ENCODE peak calls at places on chromosomes 12 and 14, in eight cellular contexts. H, J, A, P, X, S, O and D are unnamed samples.
A peak's percentile ranks its signal among the peaks of the same experiment; 100 is the strongest.

GRCh38 chr12:27333311-27334009 is 824 bp downstream of the BMAL2 start:
- DNase-seq in H (peak; percentile 40), J (no peak), A (no peak), P (no peak), X (no peak), S (peak; percentile 23), O (peak; percentile 40), D (peak; percentile 10)

GRCh38 chr12:131806654-131807053 is 21.5 kb upstream of the MMP17 start:
- DNase-seq in H (no peak), J (no peak), A (no peak), P (no peak), X (no peak), S (no peak), O (no peak), D (no peak)

GRCh38 chr12:90969851-90970250 is 14.9 kb upstream of the CCER1 start:
- DNase-seq in H (no peak), J (no peak), A (no peak), P (no peak), X (no peak), S (no peak), O (no peak), D (no peak)

GRCh38 chr12:94421868-94422740 is 37.6 kb downstream of the CEP83 start:
- DNase-seq in H (no peak), J (no peak), A (no peak), P (no peak), X (no peak), S (no peak), O (no peak), D (no peak)

GRCh38 chr12:106910202-106910601 is 45.5 kb upstream of the TMEM263 start:
- DNase-seq in H (no peak), J (no peak), A (no peak), P (no peak), X (no peak), S (no peak), O (no peak), D (no peak)

GRCh38 chr14:104937694-104938365 is 13.2 kb downstream of the PLD4 start:
- DNase-seq in H (no peak), J (no peak), A (no peak), P (no peak), X (no peak), S (no peak), O (no peak), D (no peak)

GRCh38 chr14:67270354-67270753 is 29.1 kb downstream of the PALS1 start:
- DNase-seq in H (no peak), J (no peak), A (no peak), P (no peak), X (no peak), S (no peak), O (no peak), D (no peak)

GRCh38 chr12:20434993-20435392 is 66.7 kb downstream of the PDE3A start:
- DNase-seq in H (no peak), J (no peak), A (no peak), P (no peak), X (no peak), S (no peak), O (no peak), D (no peak)

GRCh38 chr12:77204055-77204454 is 138.7 kb upstream of the E2F7 start:
- DNase-seq in H (no peak), J (no peak), A (no peak), P (no peak), X (no peak), S (no peak), O (no peak), D (no peak)

GRCh38 chr12:110426300-110426910 is 22.9 kb upstream of the ANAPC7 start:
- DNase-seq in H (no peak), J (no peak), A (no peak), P (no peak), X (peak; percentile 42), S (no peak), O (no peak), D (no peak)

GRCh38 chr14:31010935-31011334 is 14.5 kb upstream of the AP4S1 start:
- DNase-seq in H (no peak), J (no peak), A (no peak), P (no peak), X (no peak), S (no peak), O (no peak), D (no peak)

GRCh38 chr12:6533653-6534157 is 612 bp upstream of the GAPDH start:
- DNase-seq in H (peak; percentile 68), J (peak; percentile 72), A (peak; percentile 76), P (peak; percentile 87), X (no peak), S (peak; percentile 81), O (peak; percentile 75), D (peak; percentile 76)

GRCh38 chr14:23951590-23952143 is 1.9 kb upstream of the DHRS4 start:
- DNase-seq in H (no peak), J (peak; percentile 18), A (no peak), P (no peak), X (no peak), S (no peak), O (peak; percentile 64), D (no peak)

GRCh38 chr12:122202017-122202416 is 1.5 kb upstream of the B3GNT4 start:
- DNase-seq in H (no peak), J (no peak), A (no peak), P (no peak), X (no peak), S (no peak), O (no peak), D (no peak)

GRCh38 chr14:93937519-93937918 is 10.4 kb downstream of the FAM181A start:
- DNase-seq in H (no peak), J (peak; percentile 95), A (no peak), P (no peak), X (no peak), S (no peak), O (no peak), D (no peak)

GRCh38 chr14:93938766-93939303 is 11.7 kb downstream of the FAM181A start:
- DNase-seq in H (no peak), J (no peak), A (no peak), P (no peak), X (no peak), S (no peak), O (no peak), D (no peak)

GRCh38 chr14:93935213-93935612 is 8.1 kb downstream of the FAM181A start:
- DNase-seq in H (no peak), J (no peak), A (no peak), P (no peak), X (no peak), S (no peak), O (no peak), D (no peak)

GRCh38 chr14:93936926-93937325 is 9.8 kb downstream of the FAM181A start:
- DNase-seq in H (no peak), J (no peak), A (no peak), P (no peak), X (no peak), S (no peak), O (no peak), D (no peak)

DNA sequence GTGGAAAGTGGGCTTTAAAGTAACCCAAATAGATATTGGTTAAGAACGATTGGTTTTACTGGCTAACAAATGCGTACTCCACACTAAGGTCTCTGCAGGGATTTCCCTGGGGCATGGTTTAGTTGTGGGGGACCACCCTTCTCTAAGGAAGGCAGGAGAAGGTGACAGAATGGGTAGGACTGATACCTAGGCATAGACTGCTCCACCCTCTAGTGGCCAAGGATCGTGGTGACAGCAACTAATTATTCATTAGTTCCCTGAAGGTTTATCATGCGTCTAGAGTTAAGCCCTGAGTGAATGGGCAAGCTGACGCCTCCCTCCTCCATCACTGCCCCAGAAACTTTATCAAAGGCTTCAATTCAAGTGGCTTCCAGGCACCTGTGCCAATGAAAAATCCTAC is 9.1 kb downstream of the FAM181A start:
- DNase-seq in H (no peak), J (no peak), A (no peak), P (no peak), X (no peak), S (no peak), O (peak; percentile 51), D (peak; percentile 31)
- TF ChIP-seq CTCF in H (peak; percentile 17), J (peak; percentile 46), A (peak; percentile 39), P (peak; percentile 22), X (peak; percentile 28), S (no peak), O (peak; percentile 78), D (peak; percentile 64)

DNA sequence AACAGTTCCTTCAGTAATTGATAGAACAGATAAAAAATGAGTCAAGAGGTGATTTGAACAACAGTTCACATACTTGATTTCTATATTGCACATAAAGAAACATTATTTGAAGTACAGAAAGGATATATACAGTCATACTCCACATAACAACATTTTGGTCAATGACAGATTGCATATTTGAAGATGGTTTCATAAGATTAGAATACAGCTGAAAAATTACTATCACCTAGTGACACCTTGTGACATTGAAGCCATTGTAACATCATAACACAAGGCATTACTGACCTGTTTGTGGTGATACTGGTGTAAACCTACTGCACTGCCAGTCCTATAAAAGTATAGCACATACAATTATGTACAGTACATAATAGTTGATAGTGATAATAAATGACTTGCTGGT is 43.1 kb upstream of the ABCC9 start:
- DNase-seq in H (no peak), J (no peak), A (no peak), P (no peak), X (no peak), S (no peak), O (no peak), D (no peak)
- TF ChIP-seq CTCF in H (no peak), J (no peak), A (no peak), P (no peak), X (no peak), S (no peak), O (no peak), D (no peak)

GRCh38 chr14:42535397-42535796 is 928.7 kb downstream of the LRFN5 start:
- DNase-seq in H (no peak), J (no peak), A (no peak), P (no peak), X (no peak), S (no peak), O (no peak), D (no peak)
- TF ChIP-seq CTCF in H (no peak), J (no peak), A (no peak), P (no peak), X (no peak), S (no peak), O (no peak), D (no peak)

GRCh38 chr14:55867726-55868125 is 250.5 kb upstream of the PELI2 start:
- DNase-seq in H (no peak), J (no peak), A (no peak), P (peak; percentile 10), X (no peak), S (no peak), O (no peak), D (no peak)

GRCh38 chr14:55869397-55870049 is 248.7 kb upstream of the PELI2 start:
- DNase-seq in H (no peak), J (no peak), A (no peak), P (peak; percentile 9), X (no peak), S (no peak), O (no peak), D (no peak)

DNA sequence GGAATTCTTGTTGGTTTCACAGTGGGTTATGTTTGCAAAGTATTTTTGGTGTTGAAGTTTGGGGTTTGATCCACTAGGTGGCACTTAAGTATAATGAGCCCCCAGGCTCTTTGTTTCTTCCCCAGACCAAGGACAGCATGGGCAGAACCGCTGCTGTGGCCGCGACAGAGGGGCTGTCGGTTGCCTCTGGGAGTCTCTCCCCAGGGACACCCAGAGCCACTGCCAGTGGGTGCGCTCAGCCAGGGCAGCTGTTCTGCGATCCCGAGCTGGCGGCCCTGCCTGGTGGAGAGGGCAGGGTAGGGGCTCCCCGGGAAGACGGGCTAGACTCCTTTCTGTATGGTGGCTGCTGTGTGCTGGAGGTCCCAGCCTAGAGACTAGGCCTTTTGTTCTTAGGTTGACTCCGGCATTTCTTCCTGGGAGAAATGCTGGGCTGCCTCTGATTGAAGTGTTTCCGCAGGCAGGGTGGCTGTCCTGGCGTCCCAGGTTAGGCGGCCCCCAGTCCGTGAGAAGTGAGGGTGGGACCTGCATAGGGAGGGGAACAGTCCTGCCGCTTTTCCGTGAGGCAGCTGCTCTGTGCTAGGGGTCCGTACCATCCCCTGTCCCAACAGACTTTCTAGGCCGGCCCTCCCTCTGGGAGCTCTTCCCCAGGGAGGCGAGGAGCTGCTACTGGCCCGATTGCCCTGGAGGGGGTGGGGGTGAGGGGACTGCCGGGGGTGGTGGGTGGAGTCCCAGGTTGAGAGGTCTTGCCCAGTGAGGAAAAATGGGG is 253.1 kb upstream of the PELI2 start:
- DNase-seq in H (no peak), J (no peak), A (no peak), P (no peak), X (no peak), S (no peak), O (peak; percentile 46), D (no peak)
- TF ChIP-seq CTCF in H (no peak), J (no peak), A (no peak), P (no peak), X (no peak), S (no peak), O (peak; percentile 59), D (peak; percentile 30)